ENCODE peak calls at places on chromosomes 6 and 20, in five cellular contexts. T, V, L, Z and M are unnamed samples.

GRCh38 chr6:12371641-12372146 is 81.5 kb downstream of the EDN1 start:
- DNase-seq in T (no peak), V (no peak), L (no peak), Z (no peak), M (no peak)

GRCh38 chr20:4812216-4812615 is 90.5 kb downstream of the PRND start:
- DNase-seq in T (no peak), V (no peak), L (no peak), Z (no peak), M (no peak)

GRCh38 chr6:167676000-167676665 is 150.6 kb upstream of the AFDN start:
- DNase-seq in T (no peak), V (no peak), L (no peak), Z (peak), M (no peak)

GRCh38 chr20:59598625-59599310 is 5.6 kb upstream of the PHACTR3 start:
- DNase-seq in T (peak), V (peak), L (peak), Z (peak), M (no peak)

GRCh38 chr6:42316390-42316970 is 98.8 kb upstream of the MRPS10 start:
- DNase-seq in T (peak), V (no peak), L (no peak), Z (no peak), M (peak)

GRCh38 chr6:154448448-154449096 is 61.9 kb downstream of the CNKSR3 start:
- DNase-seq in T (peak), V (peak), L (no peak), Z (no peak), M (peak)

GRCh38 chr6:13915566-13916229 is 9.1 kb upstream of the RNF182 start:
- DNase-seq in T (no peak), V (no peak), L (no peak), Z (no peak), M (no peak)

GRCh38 chr6:3943373-3943772 is 94.2 kb downstream of the FAM50B start:
- DNase-seq in T (peak), V (no peak), L (no peak), Z (no peak), M (no peak)

GRCh38 chr20:13984211-13984610 is 6.2 kb downstream of the SEL1L2 start:
- DNase-seq in T (no peak), V (no peak), L (no peak), Z (no peak), M (no peak)

GRCh38 chr6:41200901-41201783 is at the start of gene TREML2:
- DNase-seq in T (no peak), V (no peak), L (no peak), Z (no peak), M (no peak)

GRCh38 chr6:155174576-155175174 is 89.1 kb upstream of the CLDN20 start:
- DNase-seq in T (peak), V (peak), L (peak), Z (no peak), M (peak)

GRCh38 chr6:138622967-138623366 is 123.7 kb upstream of the NHSL1 start:
- DNase-seq in T (no peak), V (no peak), L (no peak), Z (no peak), M (no peak)

GRCh38 chr6:85594197-85594930 is 706 bp upstream of the SNX14 start:
- DNase-seq in T (peak), V (no peak), L (no peak), Z (no peak), M (no peak)

GRCh38 chr6:151374024-151374423 is 17.3 kb downstream of the ZBTB2 start:
- DNase-seq in T (no peak), V (no peak), L (no peak), Z (no peak), M (no peak)

GRCh38 chr6:139912735-139913400 is 538.4 kb upstream of the CITED2 start:
- DNase-seq in T (no peak), V (no peak), L (no peak), Z (no peak), M (no peak)

GRCh38 chr6:110255356-110255755 is 75.1 kb downstream of the CDC40 start:
- DNase-seq in T (peak), V (peak), L (peak), Z (no peak), M (no peak)